ENCODE peak calls at places on chromosomes 5 and 9, in nine cellular contexts. J is left ventricle myocardium inferior, H is WERI-Rb-1, K is skeletal muscle cell, I is SJSA1, G is uterus, Z is stomach, C is foreskin fibroblast, N is GM23248. U is an unnamed sample.

GRCh38 chr5:7606840-7607453 is 211.0 kb downstream of the ADCY2 start:
- DNase-seq in I (no peak), J (no peak), N (no peak), C (no peak), Z (no peak), G (no peak), H (no peak), K (no peak), U (no peak)

GRCh38 chr9:89304479-89305188 is 6.4 kb upstream of the CKS2 start:
- DNase-seq in N (no peak), H (no peak), J (no peak), K (no peak), Z (no peak), C (no peak), G (no peak), I (no peak), U (peak)

GRCh38 chr9:74935008-74935407 is 17.7 kb downstream of the C9orf40 start:
- DNase-seq in I (no peak), C (peak), K (no peak), J (no peak), H (no peak), N (peak), Z (no peak), G (no peak), U (no peak)

GRCh38 chr9:137372693-137373610 is 50.0 kb downstream of the EXD3 start:
- DNase-seq in C (no peak), H (peak), Z (no peak), G (no peak), I (no peak), J (no peak), K (no peak), N (no peak), U (peak)

GRCh38 chr5:139417214-139417613 is 13.3 kb upstream of the SPATA24 start:
- DNase-seq in C (peak), H (no peak), I (no peak), G (peak), N (no peak), J (no peak), Z (no peak), K (no peak), U (no peak)

GRCh38 chr5:61884242-61884855 is 421.7 kb upstream of the KIF2A start:
- DNase-seq in K (no peak), C (no peak), Z (no peak), I (no peak), N (no peak), J (no peak), H (no peak), G (no peak), U (no peak)

GRCh38 chr5:169803077-169803981 is 166.3 kb downstream of the DOCK2 start:
- DNase-seq in Z (no peak), J (peak), K (peak), I (no peak), G (peak), N (peak), H (no peak), C (peak), U (no peak)

GRCh38 chr5:128084228-128085167 is 932 bp downstream of the SLC12A2 start:
- DNase-seq in I (peak), J (peak), N (peak), Z (peak), C (peak), H (peak), K (no peak), G (peak), U (peak)

GRCh38 chr9:21744874-21745273 is 57.6 kb upstream of the MTAP start:
- DNase-seq in I (no peak), H (no peak), N (peak), C (peak), Z (no peak), K (peak), J (no peak), G (no peak), U (no peak)

GRCh38 chr9:522658-523057 is 308.0 kb downstream of the DOCK8 start:
- DNase-seq in K (no peak), G (peak), Z (no peak), C (no peak), I (no peak), N (peak), H (no peak), J (no peak), U (no peak)

GRCh38 chr9:113597390-113598241 is 134.1 kb downstream of the RGS3 start:
- DNase-seq in J (no peak), H (no peak), Z (no peak), C (no peak), N (no peak), K (no peak), I (no peak), G (no peak), U (no peak)

GRCh38 chr5:73631500-73631899 is 5.5 kb downstream of the ARHGEF28 start:
- DNase-seq in Z (no peak), G (no peak), C (no peak), K (no peak), H (no peak), I (no peak), J (no peak), N (no peak), U (no peak)

GRCh38 chr9:129164246-129164930 is 13.7 kb downstream of the IER5L start:
- DNase-seq in I (no peak), H (no peak), G (peak), Z (peak), J (no peak), K (no peak), C (peak), N (peak), U (no peak)
- H3K4me3 ChIP-seq in I (no peak), H (no peak), G (no peak), Z (no peak), J (no peak), K (no peak), C (no peak), N (no peak), U (no peak)

DNA sequence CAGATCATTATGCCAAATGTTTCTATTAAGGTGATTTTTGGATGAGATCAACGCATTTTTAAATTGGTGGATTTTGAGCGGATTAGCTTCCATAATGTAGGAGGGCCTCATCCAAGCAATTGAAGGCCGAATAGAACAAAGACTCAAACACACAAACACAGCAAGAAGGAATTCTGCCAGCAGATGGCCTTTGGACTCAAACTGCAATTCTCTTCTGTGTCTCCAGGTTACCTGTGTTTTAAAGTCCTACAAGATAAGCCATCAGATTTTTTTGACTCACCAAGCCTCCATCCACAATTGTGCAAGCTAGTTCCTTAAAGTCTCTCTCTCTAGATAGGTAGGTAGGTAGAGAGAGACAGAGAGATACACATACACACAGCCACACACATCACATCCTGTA is 25.5 kb downstream of the CDH6 start:
- DNase-seq in N (no peak), K (no peak), G (no peak), J (no peak), H (no peak), I (no peak), Z (no peak), C (no peak), U (no peak)
- H3K4me3 ChIP-seq in N (no peak), K (no peak), G (no peak), J (no peak), H (no peak), I (no peak), Z (no peak), C (no peak), U (no peak)

GRCh38 chr5:85500869-85501268 is 1116.2 kb upstream of the EDIL3 start:
- DNase-seq in I (no peak), C (no peak), G (no peak), K (no peak), N (no peak), J (no peak), Z (no peak), H (peak), U (no peak)
- H3K4me3 ChIP-seq in I (no peak), C (no peak), G (no peak), K (no peak), N (no peak), J (no peak), Z (no peak), H (no peak), U (no peak)

DNA sequence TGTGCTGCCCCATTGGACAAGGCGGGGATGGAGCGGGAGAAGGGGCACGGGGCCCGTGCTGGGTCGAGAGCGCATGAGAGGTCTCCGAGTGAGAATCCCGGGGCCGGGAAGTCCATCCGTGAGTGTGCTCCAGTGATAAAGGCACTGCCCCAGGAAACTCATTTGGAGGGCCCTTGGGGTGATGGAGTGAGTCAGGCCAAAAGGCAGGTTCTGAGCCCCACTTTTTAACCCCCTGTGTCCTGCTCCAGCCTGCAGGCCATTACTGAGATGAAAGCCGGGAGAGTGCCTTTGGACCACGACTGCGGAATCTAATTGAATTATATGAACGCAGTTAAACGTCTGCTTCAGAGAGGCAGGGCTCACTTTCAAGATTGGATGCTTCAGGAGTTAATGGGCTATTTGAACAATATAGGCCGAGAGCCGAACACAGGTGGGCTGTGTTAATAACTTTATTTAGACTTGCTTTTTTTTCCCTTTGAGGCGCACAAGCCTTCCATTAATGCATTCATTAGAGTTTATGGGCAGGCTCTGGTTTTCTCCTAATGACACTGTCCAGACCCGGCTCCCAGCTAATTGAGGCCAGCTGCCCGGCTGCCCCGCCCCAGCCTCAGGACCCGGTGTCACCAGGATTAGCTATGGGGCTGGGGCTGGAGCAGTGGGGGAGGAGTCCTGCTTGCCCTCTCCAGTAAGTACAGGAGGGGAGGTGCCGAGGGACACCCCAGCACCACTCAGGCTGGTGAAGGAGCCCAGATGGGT is 79.1 kb upstream of the LMX1B start:
- DNase-seq in J (no peak), Z (no peak), N (no peak), C (peak), G (no peak), I (no peak), K (no peak), H (peak), U (no peak)
- H3K4me3 ChIP-seq in J (no peak), Z (no peak), N (no peak), C (no peak), G (no peak), I (no peak), K (no peak), H (no peak), U (no peak)

GRCh38 chr5:42995152-42995751 is 44.9 kb downstream of the ANXA2R start:
- DNase-seq in C (peak), J (no peak), Z (no peak), N (peak), K (no peak), G (no peak), I (no peak), H (no peak), U (no peak)
- H3K4me3 ChIP-seq in C (peak), J (peak), Z (peak), N (peak), K (peak), G (peak), I (peak), H (no peak), U (peak)

U was measured in GM06990.